ENCODE peak calls at places on chromosomes 12 and 14, in six cellular contexts. F is mesendoderm, S is IMR-90, U is trophoblast cell, E is neuronal stem cell, C is H1. P is an unnamed sample.

GRCh38 chr12:80848858-80849257 is 88.9 kb downstream of the LIN7A start:
- DNase-seq in F (no peak), S (no peak), U (peak; percentile 30), E (no peak), C (no peak), P (no peak)

GRCh38 chr12:120425797-120426196 is 12.1 kb upstream of the COX6A1 start:
- DNase-seq in F (no peak), S (no peak), U (no peak), E (no peak), C (no peak), P (no peak)

GRCh38 chr14:92603309-92604257 is 90.0 kb downstream of the RIN3 start:
- DNase-seq in F (peak; percentile 22), S (peak; percentile 83), U (peak; percentile 53), E (peak; percentile 18), C (no peak), P (peak; percentile 70)

GRCh38 chr14:22411398-22411797 is 177.6 kb downstream of the DAD1 start:
- DNase-seq in F (no peak), S (no peak), U (peak; percentile 40), E (no peak), C (no peak), P (no peak)

GRCh38 chr12:100987552-100988277 is 193.1 kb downstream of the ANO4 start:
- DNase-seq in F (peak; percentile 91), S (peak; percentile 70), U (peak; percentile 37), E (peak; percentile 31), C (no peak), P (peak; percentile 60)

GRCh38 chr14:81303258-81303935 is 82.6 kb upstream of the GTF2A1 start:
- DNase-seq in F (no peak), S (no peak), U (peak; percentile 93), E (no peak), C (no peak), P (no peak)

GRCh38 chr12:88299567-88300101 is 157.5 kb downstream of the TMTC3 start:
- DNase-seq in F (no peak), S (peak; percentile 98), U (peak; percentile 97), E (no peak), C (no peak), P (peak; percentile 94)

GRCh38 chr14:68972507-68973272 is 6.4 kb downstream of the ACTN1 start:
- DNase-seq in F (no peak), S (peak; percentile 94), U (no peak), E (no peak), C (no peak), P (peak; percentile 88)

GRCh38 chr14:44914849-44915248 is 46.9 kb downstream of the KLHL28 start:
- DNase-seq in F (peak; percentile 75), S (peak; percentile 12), U (no peak), E (no peak), C (no peak), P (no peak)

GRCh38 chr14:89750206-89750867 is 204.2 kb downstream of the EFCAB11 start:
- DNase-seq in F (no peak), S (peak; percentile 68), U (no peak), E (no peak), C (no peak), P (peak; percentile 40)

GRCh38 chr14:89755816-89756215 is 198.7 kb downstream of the EFCAB11 start:
- DNase-seq in F (no peak), S (no peak), U (no peak), E (no peak), C (no peak), P (no peak)

GRCh38 chr14:89757313-89757939 is 197.1 kb downstream of the EFCAB11 start:
- DNase-seq in F (no peak), S (no peak), U (no peak), E (no peak), C (no peak), P (no peak)

GRCh38 chr14:89750909-89751502 is 203.5 kb downstream of the EFCAB11 start:
- DNase-seq in F (no peak), S (no peak), U (no peak), E (no peak), C (no peak), P (no peak)

DNA sequence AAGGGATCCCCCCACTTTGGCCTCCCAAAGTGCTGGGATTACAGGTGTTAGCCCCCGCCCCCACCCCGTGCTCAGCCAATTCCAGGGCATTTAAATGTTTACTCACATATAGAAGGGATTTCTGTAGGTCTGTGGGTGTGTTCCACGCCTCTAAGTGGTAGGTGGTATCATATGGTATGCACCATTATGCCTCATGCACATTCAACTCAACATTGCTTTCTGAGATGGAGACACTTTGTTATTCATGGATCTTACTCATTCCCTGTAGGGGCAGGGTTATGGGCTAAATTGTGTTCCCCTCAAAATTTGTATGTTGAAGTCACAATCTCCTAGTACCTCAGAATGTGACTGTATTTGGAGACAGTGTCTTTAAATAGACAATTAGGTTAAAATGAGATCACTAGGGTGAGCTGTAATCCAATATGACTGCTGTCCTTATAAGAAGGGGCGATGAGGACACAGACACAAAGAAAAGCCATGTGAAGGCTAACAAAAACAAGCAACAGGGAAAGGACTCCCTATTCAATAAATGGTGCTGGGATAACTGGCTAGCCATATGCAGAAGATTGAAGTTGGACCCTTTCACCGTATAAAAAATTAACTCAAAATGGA is 200.6 kb downstream of the EFCAB11 start:
- DNase-seq in F (no peak), S (no peak), U (no peak), E (no peak), C (no peak), P (no peak)
- H2BK5ac ChIP-seq in F (no peak overlapping the region), S (no peak overlapping the region), U (no peak overlapping the region), E (no peak overlapping the region), C (no peak overlapping the region), P (no peak overlapping the region)

DNA sequence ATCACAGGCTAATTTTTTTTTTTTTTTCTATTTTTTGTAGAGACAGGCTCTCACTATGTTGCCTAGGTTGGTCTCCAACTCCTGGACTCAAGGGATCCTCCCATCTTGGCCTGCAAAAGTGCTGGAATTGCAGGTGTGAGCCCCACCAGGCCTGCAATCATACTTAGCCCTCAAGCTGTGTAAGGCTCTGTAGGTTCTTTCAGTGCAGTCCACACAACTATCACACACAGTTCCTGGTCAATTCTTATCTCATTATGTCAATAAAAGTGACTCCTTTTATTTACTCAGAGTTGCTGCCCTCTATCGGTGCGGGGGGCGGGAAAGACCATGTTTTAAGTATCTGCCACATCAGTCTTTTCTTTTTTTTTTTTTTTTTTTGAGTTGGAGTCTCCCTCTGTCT is 29.0 kb downstream of the SLC2A3 start:
- DNase-seq in F (peak; percentile 96), S (peak; percentile 61), U (peak; percentile 52), E (peak; percentile 6), C (peak; percentile 49), P (peak; percentile 65)
- H2BK120ac ChIP-seq in F (peak overlapping the region; percentile 0), S (no peak overlapping the region), U (no peak overlapping the region), E (no peak overlapping the region), C (peak overlapping the region; percentile 63), P (no peak overlapping the region)

GRCh38 chr12:93060071-93060665 is 131.1 kb upstream of the EEA1 start:
- DNase-seq in F (no peak), S (no peak), U (no peak), E (no peak), C (no peak), P (no peak)
- H3K4me3 ChIP-seq in F (no peak overlapping the region), S (no peak overlapping the region), U (no peak overlapping the region), E (no peak overlapping the region), C (no peak overlapping the region), P (no peak overlapping the region)

DNA sequence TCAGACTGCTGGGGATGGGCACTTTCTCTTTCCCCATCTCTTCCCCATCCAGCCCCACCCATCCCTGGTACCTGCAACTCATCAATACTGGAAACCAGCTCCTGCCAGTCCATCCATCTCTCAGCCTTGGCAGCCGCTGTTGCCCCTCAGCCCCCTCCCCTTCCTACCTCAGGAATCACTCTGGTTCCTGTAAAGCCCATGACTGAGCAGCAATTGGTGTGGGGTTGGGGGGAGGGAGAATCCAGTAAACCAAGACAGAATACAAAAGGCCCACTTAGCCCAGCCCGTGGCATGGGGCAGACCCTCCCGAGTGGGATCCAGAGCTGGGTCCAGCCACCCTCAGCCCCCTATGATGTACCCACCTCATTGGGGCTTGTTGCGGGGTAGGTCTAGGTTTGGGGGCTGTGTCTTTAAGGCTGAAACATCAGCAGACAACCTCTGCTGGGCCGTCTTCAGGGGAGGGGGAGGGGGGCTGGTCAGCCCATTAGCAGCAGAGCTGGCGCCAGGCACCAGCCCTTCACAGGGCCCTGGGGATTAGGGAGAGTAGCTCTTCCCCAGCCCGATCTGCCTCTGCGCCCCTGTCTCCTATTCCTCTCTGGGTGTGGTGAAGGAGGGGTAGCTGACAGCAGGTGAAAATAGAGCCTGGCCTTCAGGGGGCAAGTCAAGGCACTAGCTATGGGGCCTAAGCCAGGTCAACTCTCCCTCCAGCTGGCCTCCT is 702 bp upstream of the PRPH start:
- DNase-seq in F (peak; percentile 38), S (no peak), U (no peak), E (no peak), C (no peak), P (no peak)
- H2BK5ac ChIP-seq in F (no peak overlapping the region), S (no peak overlapping the region), U (no peak overlapping the region), E (no peak overlapping the region), C (no peak overlapping the region), P (no peak overlapping the region)

GRCh38 chr12:122974892-122975789 is at the start of gene OGFOD2:
- DNase-seq in F (peak; percentile 94), S (peak; percentile 88), U (peak; percentile 92), E (peak; percentile 85), C (peak; percentile 51), P (peak; percentile 94)
- H2BK120ac ChIP-seq in F (peak within 1 kb of the TSS; percentile 62), S (peak within 1 kb of the TSS; percentile 88), U (peak within 1 kb of the TSS; percentile 95), E (peak within 1 kb of the TSS; percentile 100), C (no peak within 1 kb of the TSS), P (peak within 1 kb of the TSS; percentile 94)